ENCODE peak calls at places on chromosomes 4 and X, in seven cellular contexts. I, E, Q, A, W, L and M are unnamed samples.
A peak's percentile ranks its signal among the peaks of the same experiment; 100 is the strongest.

GRCh38 chrX:40148439-40149285 is 50.9 kb upstream of the BCOR start:
- DNase-seq in Q (peak; percentile 76), A (peak; percentile 87), I (no peak), E (no peak), L (peak; percentile 55), W (no peak), M (no peak)

GRCh38 chrX:43493751-43494150 is 162.3 kb upstream of the MAOA start:
- DNase-seq in A (no peak), L (no peak), W (no peak), E (no peak), Q (no peak), I (no peak), M (no peak)

GRCh38 chrX:56765816-56766553 is 36.9 kb downstream of the NBDY start:
- DNase-seq in L (no peak), Q (no peak), A (no peak), W (no peak), I (peak; percentile 25), E (no peak), M (peak; percentile 64)

GRCh38 chr4:53371843-53372521 is 5.5 kb upstream of the FIP1L1 start:
- DNase-seq in L (no peak), A (no peak), E (no peak), Q (no peak), I (no peak), W (no peak), M (no peak)

GRCh38 chrX:120697053-120697452 is 67.2 kb upstream of the C1GALT1C1 start:
- DNase-seq in A (no peak), Q (no peak), L (no peak), I (peak; percentile 97), W (no peak), E (no peak), M (no peak)

GRCh38 chr4:149234798-149235197 is 580.8 kb downstream of the IQCM start:
- DNase-seq in A (no peak), Q (no peak), W (no peak), I (no peak), L (no peak), E (no peak), M (no peak)

GRCh38 chr4:17463606-17464005 is 48.3 kb downstream of the QDPR start:
- DNase-seq in E (no peak), Q (no peak), I (no peak), W (no peak), A (no peak), L (no peak), M (no peak)

GRCh38 chrX:70481871-70482270 is 37.2 kb downstream of the DLG3 start:
- DNase-seq in A (no peak), I (no peak), L (no peak), E (no peak), W (no peak), Q (no peak), M (no peak)

GRCh38 chr4:48938831-48939230 is 32.3 kb upstream of the OCIAD2 start:
- DNase-seq in I (no peak), E (no peak), L (no peak), W (no peak), Q (no peak), A (no peak), M (no peak)

GRCh38 chr4:112813790-112814189 is 176.8 kb downstream of the LARP7 start:
- DNase-seq in A (no peak), W (no peak), I (no peak), L (peak; percentile 67), E (no peak), Q (no peak), M (no peak)

GRCh38 chr4:98261291-98262271 is at the start of gene RAP1GDS1:
- DNase-seq in Q (peak; percentile 23), L (peak; percentile 78), A (peak; percentile 75), E (peak; percentile 47), W (peak; percentile 33), I (peak; percentile 31), M (peak; percentile 75)

GRCh38 chr4:83212041-83212851 is 72.4 kb downstream of the COQ2 start:
- DNase-seq in W (no peak), A (no peak), I (peak; percentile 99), Q (no peak), L (no peak), E (no peak), M (peak; percentile 60)

GRCh38 chr4:80471701-80472100 is 136.2 kb downstream of the CFAP299 start:
- DNase-seq in Q (no peak), A (peak; percentile 83), E (no peak), L (peak; percentile 16), I (peak; percentile 63), W (no peak), M (no peak)

GRCh38 chr4:103996059-103996458 is 276.3 kb upstream of the TACR3 start:
- DNase-seq in I (no peak), L (peak; percentile 1), W (no peak), E (peak; percentile 36), A (peak; percentile 42), Q (no peak), M (no peak)

GRCh38 chr4:2811830-2812599 is 19.1 kb downstream of the SH3BP2 start:
- DNase-seq in E (no peak), A (peak; percentile 84), W (peak; percentile 76), L (peak; percentile 87), I (peak; percentile 76), Q (no peak), M (peak; percentile 86)

GRCh38 chrX:69158166-69159040 is 6.8 kb downstream of the PJA1 start:
- DNase-seq in L (peak; percentile 88), A (peak; percentile 73), W (peak; percentile 57), Q (peak; percentile 29), E (peak; percentile 63), I (no peak), M (peak; percentile 89)

GRCh38 chr4:10354225-10354624 is 103.0 kb downstream of the ZNF518B start:
- DNase-seq in W (no peak), L (no peak), E (no peak), Q (no peak), A (no peak), I (no peak), M (no peak)

GRCh38 chrX:18210470-18210869 is 10.2 kb downstream of the BEND2 start:
- DNase-seq in Q (no peak), A (no peak), E (peak; percentile 34), W (no peak), I (peak; percentile 7), L (peak; percentile 33), M (peak; percentile 61)

GRCh38 chr4:176539785-176540175 is 220.0 kb downstream of the SPCS3 start:
- DNase-seq in Q (no peak), W (no peak), A (no peak), I (no peak), L (no peak), E (no peak), M (no peak)

GRCh38 chr4:169005453-169006099 is 4.5 kb downstream of the CBR4 start:
- DNase-seq in L (peak; percentile 61), I (no peak), Q (no peak), E (peak; percentile 21), A (no peak), W (no peak), M (no peak)

GRCh38 chr4:152100378-152101201 is 339.8 kb upstream of the GATB start:
- DNase-seq in E (no peak), Q (no peak), W (no peak), I (no peak), A (no peak), L (no peak), M (no peak)

GRCh38 chr4:26590639-26591038 is 6.8 kb downstream of the TBC1D19 start:
- DNase-seq in L (peak; percentile 67), E (peak; percentile 36), A (no peak), W (no peak), Q (no peak), I (no peak), M (no peak)

GRCh38 chrX:112081781-112082482 is 644 bp downstream of the TRPC5 start:
- DNase-seq in A (peak; percentile 82), W (no peak), L (no peak), E (no peak), I (no peak), Q (no peak), M (no peak)
- H3K4me3 ChIP-seq in A (peak overlapping the region; percentile 74), W (no peak overlapping the region), L (no peak overlapping the region), E (no peak overlapping the region), I (no peak overlapping the region), Q (no peak overlapping the region), M (no peak overlapping the region)

GRCh38 chr4:54542540-54543041 is 115.2 kb upstream of the KIT start:
- DNase-seq in I (no peak), W (no peak), A (no peak), L (no peak), Q (peak; percentile 75), E (no peak), M (no peak)

GRCh38 chr4:54540931-54541330 is 116.8 kb upstream of the KIT start:
- DNase-seq in Q (no peak), E (no peak), L (no peak), A (no peak), W (no peak), I (no peak), M (no peak)

GRCh38 chr4:54542119-54542438 is 115.7 kb upstream of the KIT start:
- DNase-seq in Q (no peak), W (no peak), I (no peak), E (no peak), A (no peak), L (no peak), M (no peak)

GRCh38 chr4:54541426-54542118 is 116.2 kb upstream of the KIT start:
- DNase-seq in E (no peak), W (no peak), A (peak; percentile 67), L (peak; percentile 47), Q (peak; percentile 54), I (no peak), M (no peak)

DNA sequence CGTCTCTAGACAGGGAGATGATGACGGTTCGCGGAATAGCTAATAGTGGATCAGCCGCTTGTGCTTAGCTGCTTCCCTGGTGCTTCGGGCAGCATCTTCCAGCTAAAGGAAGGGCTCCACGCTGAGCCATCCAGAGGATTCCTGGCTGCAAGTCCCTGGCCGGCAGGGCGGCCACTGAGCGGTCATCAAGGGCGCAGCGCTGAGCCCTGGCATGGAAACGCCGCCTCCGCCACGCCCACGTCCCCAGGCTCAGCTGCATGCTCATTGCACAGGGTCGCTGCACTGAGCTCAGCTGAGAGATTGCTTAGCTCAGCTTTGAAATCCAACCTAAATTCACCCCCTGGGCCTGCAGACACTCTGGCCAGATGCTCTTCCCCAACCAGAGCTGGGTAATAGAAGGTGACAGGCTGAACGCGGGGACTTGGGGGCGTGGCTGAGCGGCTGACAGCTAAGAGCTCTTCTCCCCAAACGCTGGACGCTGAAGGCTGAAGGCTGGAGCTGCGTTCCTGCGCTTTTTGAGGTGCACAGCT is 118.2 kb upstream of the KIT start:
- DNase-seq in Q (peak; percentile 26), E (peak; percentile 30), W (peak; percentile 65), I (no peak), A (peak; percentile 92), L (peak; percentile 26), M (no peak)
- H3K4me3 ChIP-seq in Q (peak overlapping the region; percentile 23), E (peak overlapping the region; percentile 33), W (peak overlapping the region; percentile 52), I (no peak overlapping the region), A (peak overlapping the region; percentile 74), L (peak overlapping the region; percentile 46), M (no peak overlapping the region)

GRCh38 chrX:14496674-14497073 is 32.7 kb upstream of the GLRA2 start:
- DNase-seq in A (no peak), W (no peak), I (peak; percentile 46), E (no peak), Q (no peak), L (no peak), M (no peak)
- H3K4me3 ChIP-seq in A (no peak overlapping the region), W (peak overlapping the region; percentile 34), I (peak overlapping the region; percentile 45), E (no peak overlapping the region), Q (no peak overlapping the region), L (no peak overlapping the region), M (no peak overlapping the region)

DNA sequence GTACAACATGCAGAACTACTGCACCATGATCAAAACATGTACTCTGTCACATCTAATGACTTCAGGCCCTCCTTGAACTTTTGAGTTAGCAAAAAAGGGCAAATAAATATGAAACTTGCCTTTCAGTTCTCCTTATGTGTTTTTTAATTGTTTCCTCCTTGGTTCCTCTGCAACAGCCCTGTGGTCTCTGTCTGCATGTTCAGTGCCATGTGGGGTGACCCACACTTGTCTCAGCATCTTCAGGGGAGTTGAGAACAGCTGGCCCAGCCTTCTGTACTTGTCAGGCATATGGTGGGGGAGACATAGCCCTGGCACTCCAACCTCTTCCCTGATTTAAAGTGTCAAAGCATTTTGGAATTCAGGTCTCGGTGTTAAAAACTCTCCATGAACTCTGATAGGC is 188.0 kb upstream of the PGRMC2 start:
- DNase-seq in E (no peak), W (no peak), L (no peak), Q (no peak), A (no peak), I (no peak), M (no peak)
- H3K4me3 ChIP-seq in E (no peak overlapping the region), W (no peak overlapping the region), L (no peak overlapping the region), Q (no peak overlapping the region), A (no peak overlapping the region), I (no peak overlapping the region), M (no peak overlapping the region)